ENCODE peak calls at places on chromosomes 11 and 22, in four cellular contexts. One of them, this sample, is unnamed. For H3K9me3, the result is how much of the 10 kb centered on the place peaks cover.

GRCh38 chr11:76197332-76197731 is 9.0 kb downstream of the WNT11 start:
- DNase-seq in IMR-90: no peak
- DNase-seq in CD8-positive, alpha-beta memory T cell: no peak
- DNase-seq in tibial artery: no peak
- DNase-seq in this sample: no peak

GRCh38 chr11:134385774-134386565 is 26.1 kb downstream of the B3GAT1 start:
- DNase-seq in CD8-positive, alpha-beta memory T cell: no peak
- DNase-seq in tibial artery: no peak
- DNase-seq in IMR-90: no peak
- DNase-seq in this sample: no peak

GRCh38 chr11:32087602-32088001 is 3.3 kb upstream of the RCN1 start:
- DNase-seq in tibial artery: no peak
- DNase-seq in IMR-90: peak
- DNase-seq in CD8-positive, alpha-beta memory T cell: no peak
- DNase-seq in this sample: no peak

GRCh38 chr11:121318848-121319834 is 26.6 kb downstream of the SC5D start:
- DNase-seq in IMR-90: peak
- DNase-seq in CD8-positive, alpha-beta memory T cell: no peak
- DNase-seq in tibial artery: no peak
- DNase-seq in this sample: no peak

GRCh38 chr11:96275807-96276594 is 67.0 kb downstream of the MAML2 start:
- DNase-seq in IMR-90: peak
- DNase-seq in tibial artery: no peak
- DNase-seq in CD8-positive, alpha-beta memory T cell: no peak
- DNase-seq in this sample: no peak

GRCh38 chr11:8107642-8108041 is 26.6 kb downstream of the TUB start:
- DNase-seq in tibial artery: no peak
- DNase-seq in CD8-positive, alpha-beta memory T cell: no peak
- DNase-seq in IMR-90: no peak
- DNase-seq in this sample: peak

GRCh38 chr11:8015753-8016239 is 28.7 kb downstream of the EIF3F start:
- DNase-seq in IMR-90: peak
- DNase-seq in CD8-positive, alpha-beta memory T cell: no peak
- DNase-seq in tibial artery: no peak
- DNase-seq in this sample: peak

GRCh38 chr22:50268655-50269113 is 1.5 kb downstream of the MAPK11 start:
- DNase-seq in CD8-positive, alpha-beta memory T cell: no peak
- DNase-seq in tibial artery: no peak
- DNase-seq in IMR-90: no peak
- DNase-seq in this sample: no peak

GRCh38 chr11:82867495-82868082 is 32.6 kb downstream of the PRCP start:
- DNase-seq in tibial artery: peak
- DNase-seq in CD8-positive, alpha-beta memory T cell: peak
- DNase-seq in IMR-90: peak
- DNase-seq in this sample: peak

GRCh38 chr11:102172127-102172848 is 62.0 kb downstream of the YAP1 start:
- DNase-seq in tibial artery: peak
- DNase-seq in IMR-90: peak
- DNase-seq in CD8-positive, alpha-beta memory T cell: no peak
- DNase-seq in this sample: no peak

GRCh38 chr11:133951484-133952198 is 5.1 kb downstream of the IGSF9B start:
- DNase-seq in tibial artery: peak
- DNase-seq in IMR-90: peak
- DNase-seq in CD8-positive, alpha-beta memory T cell: no peak
- DNase-seq in this sample: no peak

GRCh38 chr11:133833101-133833898 is 12.0 kb downstream of the SPATA19 start:
- DNase-seq in tibial artery: no peak
- DNase-seq in IMR-90: no peak
- DNase-seq in CD8-positive, alpha-beta memory T cell: no peak
- DNase-seq in this sample: no peak

GRCh38 chr11:81644239-81644840 is 1089.3 kb downstream of the FAM181B start:
- DNase-seq in tibial artery: no peak
- DNase-seq in IMR-90: peak
- DNase-seq in CD8-positive, alpha-beta memory T cell: no peak
- DNase-seq in this sample: no peak

GRCh38 chr11:118167253-118167652 is 9.2 kb downstream of the SCN2B start:
- DNase-seq in CD8-positive, alpha-beta memory T cell: no peak
- DNase-seq in tibial artery: no peak
- DNase-seq in IMR-90: no peak
- DNase-seq in this sample: no peak

GRCh38 chr11:44837650-44838049 is 110.9 kb downstream of the TSPAN18 start:
- DNase-seq in IMR-90: peak
- DNase-seq in tibial artery: no peak
- DNase-seq in CD8-positive, alpha-beta memory T cell: no peak
- DNase-seq in this sample: no peak

GRCh38 chr11:130653838-130654601 is 205.6 kb downstream of the ADAMTS15 start:
- DNase-seq in CD8-positive, alpha-beta memory T cell: no peak
- DNase-seq in tibial artery: peak
- DNase-seq in IMR-90: peak
- DNase-seq in this sample: peak

GRCh38 chr22:35288116-35288515 is 11.6 kb upstream of the TOM1 start:
- DNase-seq in CD8-positive, alpha-beta memory T cell: no peak
- DNase-seq in tibial artery: no peak
- DNase-seq in IMR-90: no peak
- DNase-seq in this sample: no peak

GRCh38 chr11:3056296-3057068 is 741 bp downstream of the CARS1 start:
- DNase-seq in IMR-90: no peak
- DNase-seq in CD8-positive, alpha-beta memory T cell: no peak
- DNase-seq in tibial artery: no peak
- DNase-seq in this sample: no peak

GRCh38 chr11:98711011-98711410 is 309.7 kb upstream of the CNTN5 start:
- DNase-seq in CD8-positive, alpha-beta memory T cell: no peak
- DNase-seq in tibial artery: no peak
- DNase-seq in IMR-90: no peak
- DNase-seq in this sample: no peak

GRCh38 chr11:12397953-12398352 is 20.6 kb downstream of the PARVA start:
- DNase-seq in IMR-90: peak
- DNase-seq in CD8-positive, alpha-beta memory T cell: no peak
- DNase-seq in tibial artery: peak
- DNase-seq in this sample: peak

GRCh38 chr11:97289823-97290222 is 900.0 kb downstream of the JRKL start:
- DNase-seq in tibial artery: no peak
- DNase-seq in IMR-90: no peak
- DNase-seq in CD8-positive, alpha-beta memory T cell: no peak
- DNase-seq in this sample: no peak

GRCh38 chr11:97290444-97291041 is 900.7 kb downstream of the JRKL start:
- DNase-seq in tibial artery: no peak
- DNase-seq in CD8-positive, alpha-beta memory T cell: no peak
- DNase-seq in IMR-90: no peak
- DNase-seq in this sample: no peak
- H3K9me3 ChIP-seq in tibial artery: under half
- H3K9me3 ChIP-seq in CD8-positive, alpha-beta memory T cell: under half
- H3K9me3 ChIP-seq in IMR-90: under half
- H3K9me3 ChIP-seq in this sample: under half

GRCh38 chr11:38226684-38227083 is 1628.6 kb upstream of the RAG2 start:
- DNase-seq in tibial artery: no peak
- DNase-seq in IMR-90: no peak
- DNase-seq in CD8-positive, alpha-beta memory T cell: no peak
- DNase-seq in this sample: no peak
- H3K9me3 ChIP-seq in tibial artery: under half
- H3K9me3 ChIP-seq in IMR-90: under half
- H3K9me3 ChIP-seq in CD8-positive, alpha-beta memory T cell: under half
- H3K9me3 ChIP-seq in this sample: under half

GRCh38 chr22:48721394-48721666 is 1106.3 kb downstream of the BRD1 start:
- DNase-seq in tibial artery: no peak
- DNase-seq in IMR-90: no peak
- DNase-seq in CD8-positive, alpha-beta memory T cell: no peak
- DNase-seq in this sample: no peak
- H3K9me3 ChIP-seq in tibial artery: under half
- H3K9me3 ChIP-seq in IMR-90: under half
- H3K9me3 ChIP-seq in CD8-positive, alpha-beta memory T cell: under half
- H3K9me3 ChIP-seq in this sample: under half

DNA sequence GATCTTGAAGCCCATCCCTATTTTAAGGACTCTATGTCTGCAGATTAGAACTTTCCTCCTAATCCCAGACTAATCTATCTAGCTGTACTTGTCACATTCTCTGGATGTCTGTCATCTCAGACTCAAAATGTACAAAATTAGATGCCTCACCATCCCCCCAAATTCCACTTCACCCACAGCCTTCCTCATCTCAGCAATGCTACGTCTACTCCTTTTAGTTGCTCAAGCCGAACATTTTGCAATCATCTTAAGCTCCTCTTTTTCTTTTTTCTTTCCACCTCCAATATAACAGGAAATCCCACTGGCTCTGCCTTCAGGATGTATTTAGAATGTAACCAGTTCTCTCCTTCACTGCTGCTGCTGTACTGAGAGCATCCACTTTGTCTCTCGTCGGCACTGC is 1091.8 kb downstream of the TBC1D22A start:
- DNase-seq in CD8-positive, alpha-beta memory T cell: no peak
- DNase-seq in tibial artery: no peak
- DNase-seq in IMR-90: no peak
- DNase-seq in this sample: no peak
- H3K9me3 ChIP-seq in CD8-positive, alpha-beta memory T cell: under half
- H3K9me3 ChIP-seq in tibial artery: under half
- H3K9me3 ChIP-seq in IMR-90: under half
- H3K9me3 ChIP-seq in this sample: under half

GRCh38 chr22:31574015-31574670 is 77.8 kb downstream of the SFI1 start:
- DNase-seq in tibial artery: no peak
- DNase-seq in IMR-90: no peak
- DNase-seq in CD8-positive, alpha-beta memory T cell: no peak
- DNase-seq in this sample: no peak

GRCh38 chr22:31579835-31580242 is 82.2 kb downstream of the PISD start:
- DNase-seq in IMR-90: no peak
- DNase-seq in CD8-positive, alpha-beta memory T cell: no peak
- DNase-seq in tibial artery: no peak
- DNase-seq in this sample: no peak

GRCh38 chr22:31575190-31575589 is 78.9 kb downstream of the SFI1 start:
- DNase-seq in IMR-90: no peak
- DNase-seq in CD8-positive, alpha-beta memory T cell: no peak
- DNase-seq in tibial artery: no peak
- DNase-seq in this sample: no peak

GRCh38 chr22:31578171-31578570 is 81.8 kb downstream of the SFI1 start:
- DNase-seq in CD8-positive, alpha-beta memory T cell: no peak
- DNase-seq in tibial artery: no peak
- DNase-seq in IMR-90: no peak
- DNase-seq in this sample: no peak

DNA sequence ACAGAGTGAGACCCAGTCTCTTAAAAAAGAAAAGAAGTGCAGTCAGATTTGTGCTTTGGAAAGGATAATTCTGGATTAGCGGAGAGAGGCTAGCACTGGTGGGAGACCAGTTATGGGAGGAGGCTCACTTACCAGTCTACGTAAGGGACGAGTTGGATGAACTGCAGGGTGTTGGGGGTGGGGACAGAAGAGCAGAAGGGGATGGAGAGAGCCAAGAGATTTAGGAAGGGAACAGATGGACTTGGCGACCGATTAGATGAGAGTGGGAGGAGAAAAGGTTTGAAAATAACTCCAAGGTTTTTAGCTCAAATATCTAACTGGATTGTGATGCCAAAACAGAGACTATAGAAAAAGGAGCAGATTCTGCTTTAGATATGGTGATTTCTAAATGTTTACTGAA is 81.4 kb downstream of the SFI1 start:
- DNase-seq in CD8-positive, alpha-beta memory T cell: no peak
- DNase-seq in tibial artery: no peak
- DNase-seq in IMR-90: no peak
- DNase-seq in this sample: no peak
- H3K9me3 ChIP-seq in CD8-positive, alpha-beta memory T cell: under half
- H3K9me3 ChIP-seq in tibial artery: under half
- H3K9me3 ChIP-seq in IMR-90: under half
- H3K9me3 ChIP-seq in this sample: under half

This sample was measured in esophagus muscularis mucosa.